ENCODE peak calls at places on chromosome 3, in eight cellular contexts. L is frontal cortex; I is GM04504; T is effector CD8-positive, alpha-beta T cell; O is left ventricle myocardium inferior; S is right lobe of liver; K is cardiac fibroblast; F is ureter. Y is an unnamed sample.

GRCh38 chr3:26807272-26807671 is 184.7 kb downstream of the LRRC3B start:
- DNase-seq in S (no peak), T (no peak), L (no peak), K (no peak), I (no peak), F (no peak), O (no peak), Y (no peak)

GRCh38 chr3:56962922-56963321 is 97.5 kb upstream of the SPATA12 start:
- DNase-seq in T (no peak), F (no peak), O (no peak), K (no peak), I (no peak), S (no peak), L (no peak), Y (no peak)

GRCh38 chr3:150180349-150180748 is 209.7 kb upstream of the PFN2 start:
- DNase-seq in L (no peak), K (peak), O (no peak), S (no peak), I (peak), T (no peak), F (no peak), Y (no peak)

GRCh38 chr3:100136921-100137320 is 22.6 kb upstream of the FILIP1L start:
- DNase-seq in O (peak), I (no peak), F (no peak), S (no peak), T (no peak), K (peak), L (no peak), Y (no peak)

GRCh38 chr3:32313723-32314473 is 75.4 kb downstream of the CMTM8 start:
- DNase-seq in F (no peak), T (no peak), I (no peak), L (no peak), O (no peak), K (peak), S (no peak), Y (no peak)

GRCh38 chr3:197216169-197216860 is 82.1 kb downstream of the DLG1 start:
- DNase-seq in T (no peak), I (peak), K (peak), F (no peak), O (no peak), L (no peak), S (no peak), Y (no peak)

GRCh38 chr3:185103359-185104127 is 49.3 kb downstream of the C3orf70 start:
- DNase-seq in F (no peak), L (no peak), S (no peak), I (no peak), O (no peak), T (no peak), K (no peak), Y (no peak)

GRCh38 chr3:182370949-182371348 is 422.4 kb upstream of the ATP11B start:
- DNase-seq in I (no peak), S (no peak), F (no peak), O (no peak), T (no peak), K (no peak), L (no peak), Y (no peak)

GRCh38 chr3:190175490-190175889 is 54.8 kb upstream of the P3H2 start:
- DNase-seq in F (no peak), O (no peak), I (no peak), L (no peak), S (no peak), T (no peak), K (peak), Y (no peak)

GRCh38 chr3:185781759-185782158 is 43.1 kb downstream of the IGF2BP2 start:
- DNase-seq in S (no peak), L (no peak), O (no peak), F (no peak), K (peak), I (no peak), T (no peak), Y (no peak)

Y was measured in coronary artery.